ENCODE peak calls at places on chromosomes 3 and 15, in seven cellular contexts. F, Q, T, W, E, A and R are unnamed samples.
A peak's percentile ranks its signal among the peaks of the same experiment; 100 is the strongest.

GRCh38 chr15:38860253-38860652 is 295.6 kb upstream of the RASGRP1 start:
- DNase-seq in F (no peak), Q (no peak), T (no peak), W (no peak), E (no peak), A (no peak), R (no peak)

GRCh38 chr15:76139368-76140068 is 79.7 kb downstream of the TMEM266 start:
- DNase-seq in F (peak; percentile 51), Q (peak; percentile 64), T (peak; percentile 81), W (peak; percentile 57), E (peak; percentile 78), A (peak; percentile 94), R (peak; percentile 61)

GRCh38 chr15:83206387-83206970 is 1.1 kb downstream of the HDGFL3 start:
- DNase-seq in F (no peak), Q (no peak), T (no peak), W (no peak), E (peak; percentile 20), A (no peak), R (no peak)

GRCh38 chr3:21750831-21751391 is at the start of gene ZNF385D:
- DNase-seq in F (no peak), Q (no peak), T (peak; percentile 63), W (no peak), E (no peak), A (peak; percentile 80), R (no peak)

GRCh38 chr15:101481381-101481705 is 8.2 kb downstream of the PCSK6 start:
- DNase-seq in F (no peak), Q (no peak), T (no peak), W (no peak), E (no peak), A (no peak), R (no peak)

GRCh38 chr3:127772776-127773751 is 49.3 kb downstream of the MGLL start:
- DNase-seq in F (no peak), Q (no peak), T (no peak), W (no peak), E (no peak), A (no peak), R (no peak)

GRCh38 chr3:39255503-39256325 is 24.1 kb downstream of the CX3CR1 start:
- DNase-seq in F (peak; percentile 90), Q (no peak), T (no peak), W (no peak), E (no peak), A (no peak), R (no peak)

GRCh38 chr3:13045904-13046568 is 27.2 kb downstream of the IQSEC1 start:
- DNase-seq in F (peak; percentile 76), Q (no peak), T (no peak), W (no peak), E (no peak), A (no peak), R (no peak)

GRCh38 chr15:29070471-29071192 is 184.9 kb downstream of the APBA2 start:
- DNase-seq in F (no peak), Q (no peak), T (no peak), W (no peak), E (no peak), A (no peak), R (no peak)

GRCh38 chr3:172271386-172271976 is 176.8 kb downstream of the GHSR start:
- DNase-seq in F (no peak), Q (no peak), T (no peak), W (no peak), E (no peak), A (no peak), R (no peak)

GRCh38 chr3:107143206-107143605 is 234.0 kb upstream of the CCDC54 start:
- DNase-seq in F (no peak), Q (no peak), T (no peak), W (no peak), E (no peak), A (no peak), R (no peak)

GRCh38 chr3:158313344-158313927 is 203.5 kb downstream of the RSRC1 start:
- DNase-seq in F (no peak), Q (peak; percentile 39), T (peak; percentile 54), W (peak; percentile 31), E (peak; percentile 17), A (no peak), R (peak; percentile 22)

GRCh38 chr3:126661965-126662364 is 7.0 kb upstream of the TXNRD3 start:
- DNase-seq in F (no peak), Q (no peak), T (no peak), W (no peak), E (no peak), A (no peak), R (no peak)

GRCh38 chr3:37995652-37996641 is 5.4 kb downstream of the VILL start:
- DNase-seq in F (no peak), Q (no peak), T (no peak), W (peak; percentile 39), E (no peak), A (no peak), R (no peak)

GRCh38 chr15:84702961-84703482 is 12.9 kb downstream of the SEC11A start:
- DNase-seq in F (no peak), Q (no peak), T (no peak), W (no peak), E (no peak), A (no peak), R (no peak)

GRCh38 chr3:126927405-126927750 is 55.5 kb upstream of the PLXNA1 start:
- DNase-seq in F (no peak), Q (no peak), T (peak; percentile 56), W (no peak), E (no peak), A (no peak), R (no peak)

GRCh38 chr3:13879102-13879945 is 547 bp downstream of the WNT7A start:
- DNase-seq in F (no peak), Q (no peak), T (peak; percentile 66), W (no peak), E (peak; percentile 18), A (peak; percentile 77), R (no peak)

GRCh38 chr15:60760646-60761504 is 281.9 kb upstream of the ICE2 start:
- DNase-seq in F (no peak), Q (no peak), T (no peak), W (no peak), E (no peak), A (no peak), R (no peak)

GRCh38 chr3:126659915-126660886 is 5.3 kb upstream of the TXNRD3 start:
- DNase-seq in F (no peak), Q (no peak), T (peak; percentile 64), W (peak; percentile 28), E (no peak), A (no peak), R (no peak)

GRCh38 chr3:12903881-12904280 is 62.5 kb upstream of the RPL32 start:
- DNase-seq in F (no peak), Q (no peak), T (no peak), W (no peak), E (no peak), A (no peak), R (no peak)

GRCh38 chr3:11509175-11510000 is 134.3 kb downstream of the VGLL4 start:
- DNase-seq in F (no peak), Q (no peak), T (peak; percentile 81), W (peak; percentile 31), E (peak; percentile 82), A (peak; percentile 48), R (no peak)

GRCh38 chr3:29275309-29275708 is 5.6 kb upstream of the RBMS3 start:
- DNase-seq in F (no peak), Q (no peak), T (no peak), W (no peak), E (no peak), A (no peak), R (no peak)

GRCh38 chr15:79282371-79283251 is at the start of gene ANKRD34C:
- DNase-seq in F (no peak), Q (no peak), T (peak; percentile 81), W (no peak), E (no peak), A (peak; percentile 63), R (no peak)

GRCh38 chr3:182259579-182259978 is 533.7 kb upstream of the ATP11B start:
- DNase-seq in F (no peak), Q (no peak), T (peak; percentile 15), W (no peak), E (no peak), A (peak; percentile 54), R (no peak)

GRCh38 chr3:39147711-39148115 is 5.7 kb downstream of the CSRNP1 start:
- DNase-seq in F (no peak), Q (no peak), T (no peak), W (no peak), E (no peak), A (no peak), R (no peak)

GRCh38 chr3:102181202-102181920 is 253.5 kb upstream of the ZPLD1 start:
- DNase-seq in F (no peak), Q (no peak), T (no peak), W (no peak), E (no peak), A (no peak), R (no peak)
- TF ChIP-seq SIN3A in F (no peak), Q (no peak), T (no peak), W (no peak), E (no peak), A (no peak), R (no peak)

GRCh38 chr15:59243622-59244021 is 37.0 kb downstream of the LDHAL6B start:
- DNase-seq in F (no peak), Q (no peak), T (no peak), W (no peak), E (no peak), A (no peak), R (no peak)
- H3K27ac ChIP-seq in F (peak overlapping the region; percentile 64), Q (no peak overlapping the region), T (no peak overlapping the region), W (no peak overlapping the region), E (no peak overlapping the region), A (no peak overlapping the region), R (no peak overlapping the region)

DNA sequence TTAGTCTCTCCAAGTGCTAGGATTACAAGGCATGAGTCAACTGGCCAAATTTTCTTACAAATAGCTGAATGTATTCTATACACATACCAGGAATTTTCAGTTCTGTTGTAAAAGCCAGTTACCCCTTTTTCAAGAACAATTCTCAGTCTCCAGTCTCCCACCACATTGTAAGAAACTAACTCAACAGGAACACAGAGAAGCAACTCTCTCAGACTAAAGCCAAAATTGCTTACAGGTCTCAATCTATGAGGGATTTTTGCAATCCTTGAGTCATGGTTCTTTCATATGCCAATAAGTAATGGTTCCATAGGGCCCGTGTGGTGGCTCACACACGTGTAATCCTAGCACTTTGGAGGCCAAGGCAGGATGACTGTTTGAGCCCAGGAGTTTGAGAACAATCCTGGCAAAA is 8.5 kb downstream of the IP6K2 start:
- DNase-seq in F (no peak), Q (no peak), T (no peak), W (no peak), E (no peak), A (no peak), R (no peak)
- TF ChIP-seq SIN3A in F (no peak), Q (no peak), T (no peak), W (no peak), E (no peak), A (no peak), R (no peak)

DNA sequence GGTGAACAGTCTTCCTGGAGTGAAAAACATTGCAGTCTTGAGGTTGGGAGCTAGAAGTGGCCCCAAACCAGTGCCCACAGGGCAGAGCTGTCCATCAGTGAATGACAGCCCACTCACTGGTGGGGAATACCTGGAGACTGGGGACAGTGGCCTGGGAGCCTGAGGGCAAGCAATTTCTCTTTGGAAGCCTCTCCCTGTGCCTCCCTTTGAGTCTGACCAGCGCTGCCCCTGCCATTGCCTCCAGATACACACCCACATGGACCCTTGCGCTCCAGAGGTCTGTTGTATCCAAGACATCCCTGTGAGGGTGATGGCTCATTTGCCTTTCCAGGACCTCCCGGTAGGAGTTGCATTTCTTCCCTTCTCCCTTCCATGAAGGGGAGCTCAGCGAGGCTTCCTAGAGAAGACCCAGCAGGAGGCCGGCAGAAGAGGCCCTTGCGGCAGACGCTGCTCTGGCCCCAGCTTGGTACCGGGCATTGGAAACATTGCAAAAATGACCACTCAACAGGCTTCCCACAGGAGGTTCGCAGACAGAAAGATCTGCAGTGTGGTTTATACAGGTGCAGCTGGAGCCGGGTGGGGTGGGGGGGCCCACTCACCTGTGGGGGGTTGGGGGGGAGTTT is 38.5 kb downstream of the KLF13 start:
- DNase-seq in F (no peak), Q (no peak), T (no peak), W (no peak), E (no peak), A (no peak), R (no peak)
- H3K27ac ChIP-seq in F (peak overlapping the region; percentile 41), Q (no peak overlapping the region), T (no peak overlapping the region), W (no peak overlapping the region), E (peak overlapping the region; percentile 84), A (no peak overlapping the region), R (no peak overlapping the region)